ENCODE peak calls at places on chromosomes 7 and 10, in seven cellular contexts. One of them, this sample, is unnamed.

GRCh38 chr7:134362587-134363483 is 46.1 kb upstream of the SLC35B4 start:
- DNase-seq in kidney: no peak
- DNase-seq in choroid plexus epithelial cell: peak; percentile 38
- DNase-seq in HepG2: no peak
- DNase-seq in tibial nerve: no peak
- DNase-seq in GM10248: no peak
- DNase-seq in fibroblast of villous mesenchyme: peak; percentile 37
- DNase-seq in this sample: no peak

GRCh38 chr10:110304394-110304779 is 333 bp downstream of the SMNDC1 start:
- DNase-seq in choroid plexus epithelial cell: peak; percentile 24
- DNase-seq in kidney: no peak
- DNase-seq in GM10248: no peak
- DNase-seq in fibroblast of villous mesenchyme: peak; percentile 18
- DNase-seq in HepG2: no peak
- DNase-seq in tibial nerve: no peak
- DNase-seq in this sample: no peak

GRCh38 chr7:124764071-124764846 is 1.3 kb downstream of the GPR37 start:
- DNase-seq in fibroblast of villous mesenchyme: no peak
- DNase-seq in kidney: peak; percentile 55
- DNase-seq in GM10248: peak; percentile 6
- DNase-seq in tibial nerve: no peak
- DNase-seq in HepG2: no peak
- DNase-seq in choroid plexus epithelial cell: no peak
- DNase-seq in this sample: no peak

GRCh38 chr10:89515031-89515841 is 20.2 kb downstream of the SLC16A12 start:
- DNase-seq in fibroblast of villous mesenchyme: peak; percentile 98
- DNase-seq in HepG2: no peak
- DNase-seq in tibial nerve: peak; percentile 35
- DNase-seq in GM10248: no peak
- DNase-seq in choroid plexus epithelial cell: peak; percentile 99
- DNase-seq in kidney: no peak
- DNase-seq in this sample: peak; percentile 90

GRCh38 chr10:127034790-127035189 is 129.6 kb downstream of the DOCK1 start:
- DNase-seq in HepG2: no peak
- DNase-seq in tibial nerve: no peak
- DNase-seq in kidney: no peak
- DNase-seq in choroid plexus epithelial cell: no peak
- DNase-seq in fibroblast of villous mesenchyme: no peak
- DNase-seq in GM10248: no peak
- DNase-seq in this sample: no peak

GRCh38 chr7:37031571-37032257 is 307.4 kb upstream of the AOAH start:
- DNase-seq in tibial nerve: peak; percentile 87
- DNase-seq in fibroblast of villous mesenchyme: peak; percentile 98
- DNase-seq in choroid plexus epithelial cell: peak; percentile 99
- DNase-seq in HepG2: peak; percentile 97
- DNase-seq in GM10248: no peak
- DNase-seq in kidney: peak; percentile 80
- DNase-seq in this sample: peak; percentile 97

GRCh38 chr7:48130658-48131108 is 40.6 kb upstream of the ABCA13 start:
- DNase-seq in kidney: no peak
- DNase-seq in tibial nerve: no peak
- DNase-seq in GM10248: no peak
- DNase-seq in fibroblast of villous mesenchyme: peak; percentile 80
- DNase-seq in HepG2: no peak
- DNase-seq in choroid plexus epithelial cell: peak; percentile 19
- DNase-seq in this sample: no peak

GRCh38 chr7:88101769-88102168 is 118.1 kb downstream of the SRI start:
- DNase-seq in choroid plexus epithelial cell: no peak
- DNase-seq in GM10248: no peak
- DNase-seq in tibial nerve: no peak
- DNase-seq in HepG2: no peak
- DNase-seq in kidney: no peak
- DNase-seq in fibroblast of villous mesenchyme: no peak
- DNase-seq in this sample: no peak

GRCh38 chr10:19629559-19629958 is 186.7 kb upstream of the PLXDC2 start:
- DNase-seq in fibroblast of villous mesenchyme: peak; percentile 83
- DNase-seq in HepG2: no peak
- DNase-seq in kidney: peak; percentile 86
- DNase-seq in choroid plexus epithelial cell: peak; percentile 93
- DNase-seq in GM10248: no peak
- DNase-seq in tibial nerve: peak; percentile 70
- DNase-seq in this sample: no peak

GRCh38 chr7:137513091-137513490 is 169.6 kb upstream of the PTN start:
- DNase-seq in GM10248: no peak
- DNase-seq in fibroblast of villous mesenchyme: no peak
- DNase-seq in kidney: no peak
- DNase-seq in tibial nerve: no peak
- DNase-seq in choroid plexus epithelial cell: no peak
- DNase-seq in HepG2: no peak
- DNase-seq in this sample: no peak

GRCh38 chr10:93334901-93335312 is 147.2 kb downstream of the MYOF start:
- DNase-seq in kidney: no peak
- DNase-seq in choroid plexus epithelial cell: no peak
- DNase-seq in HepG2: no peak
- DNase-seq in tibial nerve: no peak
- DNase-seq in GM10248: no peak
- DNase-seq in fibroblast of villous mesenchyme: no peak
- DNase-seq in this sample: no peak

DNA sequence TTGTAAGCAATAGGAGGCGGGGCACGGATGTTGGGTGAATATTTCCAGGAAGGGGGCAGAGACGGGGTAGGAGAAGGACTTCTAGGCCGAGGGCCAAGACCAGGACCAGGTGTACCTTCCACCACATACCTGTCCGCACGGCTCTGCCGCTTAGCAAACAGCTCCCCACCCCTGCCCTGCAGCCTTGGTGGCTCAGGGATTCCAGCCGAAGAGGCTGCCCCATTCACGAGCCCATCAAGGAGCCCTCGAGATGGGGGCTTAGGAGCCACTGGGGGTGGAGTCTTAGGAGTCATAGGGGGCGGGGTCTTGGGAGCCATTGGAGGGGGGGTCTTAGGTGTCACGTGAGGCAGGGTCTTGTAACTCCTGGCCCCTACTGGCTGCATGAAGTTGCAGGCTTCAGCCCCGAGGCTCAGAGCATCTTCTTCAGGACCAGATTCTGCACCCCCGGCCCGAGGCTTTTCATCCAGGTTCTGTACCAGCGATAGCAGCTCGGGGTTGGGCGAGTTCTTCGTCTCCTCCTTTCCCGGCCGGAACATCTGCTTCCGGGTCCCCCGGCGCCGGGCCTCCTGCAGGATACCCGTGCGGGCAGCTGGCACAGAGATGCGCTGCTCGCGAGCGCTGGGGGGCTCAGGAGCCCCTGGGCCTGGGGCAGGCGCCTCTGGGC is 6.1 kb upstream of the MYOZ1 start:
- DNase-seq in choroid plexus epithelial cell: peak; percentile 42
- DNase-seq in HepG2: no peak
- DNase-seq in fibroblast of villous mesenchyme: peak; percentile 28
- DNase-seq in tibial nerve: peak; percentile 38
- DNase-seq in kidney: peak; percentile 88
- DNase-seq in GM10248: no peak
- DNase-seq in this sample: no peak
- TF ChIP-seq CTCF in choroid plexus epithelial cell: no peak
- TF ChIP-seq CTCF in HepG2: no peak
- TF ChIP-seq CTCF in fibroblast of villous mesenchyme: no peak
- TF ChIP-seq CTCF in tibial nerve: no peak
- TF ChIP-seq CTCF in kidney: no peak
- TF ChIP-seq CTCF in GM10248: no peak
- TF ChIP-seq CTCF in this sample: no peak

GRCh38 chr7:128069367-128070364 is 38.4 kb upstream of the LRRC4 start:
- DNase-seq in tibial nerve: no peak
- DNase-seq in HepG2: no peak
- DNase-seq in choroid plexus epithelial cell: no peak
- DNase-seq in fibroblast of villous mesenchyme: peak; percentile 6
- DNase-seq in kidney: no peak
- DNase-seq in GM10248: no peak
- DNase-seq in this sample: no peak
- TF ChIP-seq CTCF in tibial nerve: no peak
- TF ChIP-seq CTCF in HepG2: no peak
- TF ChIP-seq CTCF in choroid plexus epithelial cell: no peak
- TF ChIP-seq CTCF in fibroblast of villous mesenchyme: no peak
- TF ChIP-seq CTCF in kidney: no peak
- TF ChIP-seq CTCF in GM10248: no peak
- TF ChIP-seq CTCF in this sample: no peak

GRCh38 chr10:35781643-35782035 is 139.5 kb upstream of the FZD8 start:
- DNase-seq in tibial nerve: no peak
- DNase-seq in fibroblast of villous mesenchyme: no peak
- DNase-seq in kidney: no peak
- DNase-seq in HepG2: peak; percentile 30
- DNase-seq in choroid plexus epithelial cell: peak; percentile 34
- DNase-seq in GM10248: no peak
- DNase-seq in this sample: no peak
- TF ChIP-seq CTCF in tibial nerve: no peak
- TF ChIP-seq CTCF in fibroblast of villous mesenchyme: peak; percentile 32
- TF ChIP-seq CTCF in kidney: no peak
- TF ChIP-seq CTCF in HepG2: peak; percentile 51
- TF ChIP-seq CTCF in choroid plexus epithelial cell: peak; percentile 45
- TF ChIP-seq CTCF in GM10248: no peak
- TF ChIP-seq CTCF in this sample: peak; percentile 54

GRCh38 chr7:39845011-39845410 is 105.0 kb upstream of the CDK13 start:
- DNase-seq in HepG2: no peak
- DNase-seq in tibial nerve: no peak
- DNase-seq in GM10248: no peak
- DNase-seq in fibroblast of villous mesenchyme: peak; percentile 12
- DNase-seq in kidney: no peak
- DNase-seq in choroid plexus epithelial cell: no peak
- DNase-seq in this sample: no peak
- TF ChIP-seq CTCF in HepG2: no peak
- TF ChIP-seq CTCF in tibial nerve: no peak
- TF ChIP-seq CTCF in GM10248: no peak
- TF ChIP-seq CTCF in fibroblast of villous mesenchyme: no peak
- TF ChIP-seq CTCF in kidney: no peak
- TF ChIP-seq CTCF in choroid plexus epithelial cell: no peak
- TF ChIP-seq CTCF in this sample: no peak

DNA sequence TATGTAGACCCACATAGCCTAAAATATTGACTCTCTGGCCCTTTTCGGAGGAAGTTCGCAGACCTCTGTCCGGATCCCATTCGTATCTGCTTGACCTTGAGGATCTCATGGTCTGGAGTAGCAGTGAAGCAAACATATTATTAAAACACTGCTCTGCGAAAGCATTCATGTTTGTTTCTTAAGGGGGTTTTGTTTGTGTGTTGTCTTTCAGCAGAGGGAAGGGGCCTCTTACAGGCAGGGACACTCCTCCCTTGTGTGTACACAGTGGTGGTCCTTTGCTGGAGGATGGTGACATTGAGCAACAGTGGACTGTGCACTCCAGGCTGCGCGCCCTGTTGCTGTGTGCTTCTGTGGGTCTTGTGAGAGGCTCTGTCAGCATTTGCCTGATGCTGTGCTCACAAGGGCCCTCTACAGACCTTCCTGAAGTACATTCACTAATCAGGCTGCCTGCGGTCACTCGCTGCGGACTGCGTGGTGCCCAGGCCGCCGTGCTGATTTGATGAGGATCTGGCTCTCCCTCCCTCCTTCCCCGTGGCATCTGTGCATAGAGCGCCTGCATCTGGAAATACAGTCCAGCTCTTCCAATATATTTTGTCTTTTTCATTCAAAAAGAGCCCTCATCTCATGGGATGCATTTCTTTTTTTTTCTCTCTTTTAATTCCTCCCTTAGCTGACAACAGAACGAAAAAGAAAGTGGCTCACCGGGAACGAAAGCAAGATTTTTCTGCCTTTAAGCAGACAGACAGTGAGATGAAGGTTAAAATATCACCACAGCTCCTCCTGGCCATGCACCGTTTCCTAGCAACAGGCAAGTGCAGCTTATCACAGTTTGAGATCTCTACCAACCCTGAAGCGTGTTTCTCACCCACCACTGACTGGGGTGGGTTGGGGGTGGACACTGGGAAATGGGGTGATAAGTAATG is 135.8 kb downstream of the CNNM2 start:
- DNase-seq in tibial nerve: peak; percentile 57
- DNase-seq in fibroblast of villous mesenchyme: peak; percentile 89
- DNase-seq in kidney: peak; percentile 87
- DNase-seq in choroid plexus epithelial cell: peak; percentile 93
- DNase-seq in GM10248: peak; percentile 72
- DNase-seq in HepG2: peak; percentile 96
- DNase-seq in this sample: peak; percentile 37
- TF ChIP-seq CTCF in tibial nerve: no peak
- TF ChIP-seq CTCF in fibroblast of villous mesenchyme: peak; percentile 60
- TF ChIP-seq CTCF in kidney: peak; percentile 41
- TF ChIP-seq CTCF in choroid plexus epithelial cell: peak; percentile 77
- TF ChIP-seq CTCF in GM10248: peak; percentile 47
- TF ChIP-seq CTCF in HepG2: peak; percentile 94
- TF ChIP-seq CTCF in this sample: peak; percentile 63

GRCh38 chr10:23157691-23158369 is 34.3 kb upstream of the PTF1A start:
- DNase-seq in tibial nerve: no peak
- DNase-seq in GM10248: peak; percentile 57
- DNase-seq in kidney: no peak
- DNase-seq in fibroblast of villous mesenchyme: peak; percentile 48
- DNase-seq in choroid plexus epithelial cell: peak; percentile 71
- DNase-seq in HepG2: peak; percentile 63
- DNase-seq in this sample: peak; percentile 45
- TF ChIP-seq CTCF in tibial nerve: no peak
- TF ChIP-seq CTCF in GM10248: peak; percentile 42
- TF ChIP-seq CTCF in kidney: peak; percentile 24
- TF ChIP-seq CTCF in fibroblast of villous mesenchyme: no peak
- TF ChIP-seq CTCF in choroid plexus epithelial cell: peak; percentile 48
- TF ChIP-seq CTCF in HepG2: no peak
- TF ChIP-seq CTCF in this sample: no peak

GRCh38 chr7:128453836-128454804 is 1.6 kb upstream of the HILPDA start:
- DNase-seq in kidney: peak; percentile 94
- DNase-seq in GM10248: no peak
- DNase-seq in HepG2: no peak
- DNase-seq in choroid plexus epithelial cell: peak; percentile 96
- DNase-seq in tibial nerve: peak; percentile 89
- DNase-seq in fibroblast of villous mesenchyme: peak; percentile 98
- DNase-seq in this sample: no peak
- TF ChIP-seq CTCF in kidney: no peak
- TF ChIP-seq CTCF in GM10248: no peak
- TF ChIP-seq CTCF in HepG2: no peak
- TF ChIP-seq CTCF in choroid plexus epithelial cell: no peak
- TF ChIP-seq CTCF in tibial nerve: no peak
- TF ChIP-seq CTCF in fibroblast of villous mesenchyme: no peak
- TF ChIP-seq CTCF in this sample: no peak

GRCh38 chr10:123144697-123145541 is 3.0 kb upstream of the HMX2 start:
- DNase-seq in fibroblast of villous mesenchyme: no peak
- DNase-seq in tibial nerve: no peak
- DNase-seq in GM10248: peak; percentile 33
- DNase-seq in choroid plexus epithelial cell: no peak
- DNase-seq in HepG2: no peak
- DNase-seq in kidney: no peak
- DNase-seq in this sample: no peak
- TF ChIP-seq CTCF in fibroblast of villous mesenchyme: peak; percentile 18
- TF ChIP-seq CTCF in tibial nerve: no peak
- TF ChIP-seq CTCF in GM10248: no peak
- TF ChIP-seq CTCF in choroid plexus epithelial cell: peak; percentile 19
- TF ChIP-seq CTCF in HepG2: peak; percentile 48
- TF ChIP-seq CTCF in kidney: no peak
- TF ChIP-seq CTCF in this sample: peak; percentile 38